ENCODE peak calls at places on chromosomes 11 and 22, in nine cellular contexts. One of them, this sample, is unnamed.
A peak's percentile ranks its signal among the peaks of the same experiment; 100 is the strongest.

GRCh38 chr11:130673698-130674097 is 225.3 kb downstream of the ADAMTS15 start:
- DNase-seq in heart left ventricle: no peak
- DNase-seq in gastrocnemius medialis: no peak
- DNase-seq in ovary: no peak
- DNase-seq in stomach: no peak
- DNase-seq in uterus: no peak
- DNase-seq in body of pancreas: no peak
- DNase-seq in suprapubic skin: no peak
- DNase-seq in esophagus squamous epithelium: no peak
- DNase-seq in this sample: no peak

GRCh38 chr11:9232482-9232881 is 32.7 kb downstream of the DENND5A start:
- DNase-seq in ovary: no peak
- DNase-seq in gastrocnemius medialis: no peak
- DNase-seq in suprapubic skin: no peak
- DNase-seq in stomach: no peak
- DNase-seq in uterus: no peak
- DNase-seq in esophagus squamous epithelium: no peak
- DNase-seq in heart left ventricle: no peak
- DNase-seq in body of pancreas: no peak
- DNase-seq in this sample: no peak

GRCh38 chr11:13000721-13001120 is 8.4 kb upstream of the RASSF10 start:
- DNase-seq in esophagus squamous epithelium: no peak
- DNase-seq in body of pancreas: no peak
- DNase-seq in suprapubic skin: no peak
- DNase-seq in heart left ventricle: no peak
- DNase-seq in gastrocnemius medialis: no peak
- DNase-seq in uterus: no peak
- DNase-seq in ovary: no peak
- DNase-seq in stomach: no peak
- DNase-seq in this sample: no peak

GRCh38 chr11:35063453-35063852 is 75.5 kb upstream of the CD44 start:
- DNase-seq in esophagus squamous epithelium: no peak
- DNase-seq in heart left ventricle: no peak
- DNase-seq in stomach: no peak
- DNase-seq in body of pancreas: no peak
- DNase-seq in gastrocnemius medialis: no peak
- DNase-seq in ovary: no peak
- DNase-seq in uterus: no peak
- DNase-seq in suprapubic skin: no peak
- DNase-seq in this sample: no peak

GRCh38 chr11:77705195-77705876 is 67.7 kb upstream of the CLNS1A start:
- DNase-seq in heart left ventricle: no peak
- DNase-seq in gastrocnemius medialis: no peak
- DNase-seq in stomach: no peak
- DNase-seq in ovary: no peak
- DNase-seq in body of pancreas: no peak
- DNase-seq in uterus: no peak
- DNase-seq in suprapubic skin: no peak
- DNase-seq in esophagus squamous epithelium: no peak
- DNase-seq in this sample: no peak

GRCh38 chr11:12827929-12828812 is 153.9 kb downstream of the TEAD1 start:
- DNase-seq in ovary: no peak
- DNase-seq in suprapubic skin: no peak
- DNase-seq in heart left ventricle: no peak
- DNase-seq in esophagus squamous epithelium: no peak
- DNase-seq in stomach: peak; percentile 56
- DNase-seq in gastrocnemius medialis: no peak
- DNase-seq in body of pancreas: peak; percentile 68
- DNase-seq in uterus: no peak
- DNase-seq in this sample: no peak

GRCh38 chr11:91860661-91861060 is 364.0 kb upstream of the FAT3 start:
- DNase-seq in gastrocnemius medialis: no peak
- DNase-seq in body of pancreas: no peak
- DNase-seq in suprapubic skin: no peak
- DNase-seq in ovary: no peak
- DNase-seq in heart left ventricle: no peak
- DNase-seq in esophagus squamous epithelium: no peak
- DNase-seq in stomach: no peak
- DNase-seq in uterus: no peak
- DNase-seq in this sample: no peak

GRCh38 chr11:110859240-110859835 is 147.1 kb upstream of the ARHGAP20 start:
- DNase-seq in stomach: no peak
- DNase-seq in suprapubic skin: no peak
- DNase-seq in heart left ventricle: no peak
- DNase-seq in ovary: no peak
- DNase-seq in gastrocnemius medialis: no peak
- DNase-seq in esophagus squamous epithelium: no peak
- DNase-seq in uterus: no peak
- DNase-seq in body of pancreas: no peak
- DNase-seq in this sample: no peak

GRCh38 chr11:102685769-102686168 is 19.8 kb downstream of the MMP27 start:
- DNase-seq in heart left ventricle: no peak
- DNase-seq in stomach: no peak
- DNase-seq in uterus: no peak
- DNase-seq in esophagus squamous epithelium: no peak
- DNase-seq in body of pancreas: no peak
- DNase-seq in gastrocnemius medialis: no peak
- DNase-seq in suprapubic skin: no peak
- DNase-seq in ovary: no peak
- DNase-seq in this sample: no peak

GRCh38 chr11:100010393-100010792 is 676.7 kb upstream of the ARHGAP42 start:
- DNase-seq in gastrocnemius medialis: no peak
- DNase-seq in uterus: no peak
- DNase-seq in esophagus squamous epithelium: no peak
- DNase-seq in suprapubic skin: no peak
- DNase-seq in heart left ventricle: no peak
- DNase-seq in body of pancreas: no peak
- DNase-seq in stomach: no peak
- DNase-seq in ovary: no peak
- DNase-seq in this sample: no peak

GRCh38 chr11:2097998-2098690 is 41.0 kb downstream of the IGF2 start:
- DNase-seq in body of pancreas: no peak
- DNase-seq in heart left ventricle: no peak
- DNase-seq in stomach: no peak
- DNase-seq in uterus: no peak
- DNase-seq in gastrocnemius medialis: no peak
- DNase-seq in suprapubic skin: no peak
- DNase-seq in esophagus squamous epithelium: no peak
- DNase-seq in ovary: peak; percentile 51
- DNase-seq in this sample: peak; percentile 60

GRCh38 chr22:41229730-41230398 is 10.9 kb downstream of the CHADL start:
- DNase-seq in esophagus squamous epithelium: no peak
- DNase-seq in heart left ventricle: no peak
- DNase-seq in gastrocnemius medialis: no peak
- DNase-seq in suprapubic skin: no peak
- DNase-seq in ovary: no peak
- DNase-seq in uterus: no peak
- DNase-seq in stomach: no peak
- DNase-seq in body of pancreas: no peak
- DNase-seq in this sample: no peak

GRCh38 chr11:37511425-37511933 is 913.4 kb upstream of the RAG2 start:
- DNase-seq in body of pancreas: no peak
- DNase-seq in gastrocnemius medialis: no peak
- DNase-seq in uterus: no peak
- DNase-seq in stomach: no peak
- DNase-seq in esophagus squamous epithelium: no peak
- DNase-seq in suprapubic skin: no peak
- DNase-seq in heart left ventricle: no peak
- DNase-seq in ovary: no peak
- DNase-seq in this sample: no peak

GRCh38 chr11:59205664-59206063 is 7.1 kb downstream of the MPEG1 start:
- DNase-seq in esophagus squamous epithelium: no peak
- DNase-seq in uterus: no peak
- DNase-seq in body of pancreas: no peak
- DNase-seq in stomach: no peak
- DNase-seq in suprapubic skin: no peak
- DNase-seq in heart left ventricle: no peak
- DNase-seq in ovary: no peak
- DNase-seq in gastrocnemius medialis: no peak
- DNase-seq in this sample: no peak

GRCh38 chr11:59204736-59205135 is 8.0 kb downstream of the MPEG1 start:
- DNase-seq in uterus: no peak
- DNase-seq in stomach: no peak
- DNase-seq in gastrocnemius medialis: no peak
- DNase-seq in suprapubic skin: no peak
- DNase-seq in esophagus squamous epithelium: no peak
- DNase-seq in heart left ventricle: no peak
- DNase-seq in ovary: no peak
- DNase-seq in body of pancreas: no peak
- DNase-seq in this sample: no peak

GRCh38 chr11:59208956-59209355 is 3.8 kb downstream of the MPEG1 start:
- DNase-seq in stomach: no peak
- DNase-seq in suprapubic skin: no peak
- DNase-seq in ovary: no peak
- DNase-seq in body of pancreas: no peak
- DNase-seq in heart left ventricle: no peak
- DNase-seq in esophagus squamous epithelium: no peak
- DNase-seq in gastrocnemius medialis: no peak
- DNase-seq in uterus: no peak
- DNase-seq in this sample: no peak

GRCh38 chr11:59207988-59208432 is 4.7 kb downstream of the MPEG1 start:
- DNase-seq in gastrocnemius medialis: no peak
- DNase-seq in body of pancreas: peak; percentile 60
- DNase-seq in ovary: no peak
- DNase-seq in heart left ventricle: no peak
- DNase-seq in uterus: no peak
- DNase-seq in stomach: peak; percentile 51
- DNase-seq in esophagus squamous epithelium: no peak
- DNase-seq in suprapubic skin: no peak
- DNase-seq in this sample: no peak

GRCh38 chr11:59206635-59207034 is 6.1 kb downstream of the MPEG1 start:
- DNase-seq in gastrocnemius medialis: no peak
- DNase-seq in uterus: no peak
- DNase-seq in esophagus squamous epithelium: no peak
- DNase-seq in body of pancreas: peak; percentile 52
- DNase-seq in suprapubic skin: no peak
- DNase-seq in heart left ventricle: no peak
- DNase-seq in stomach: peak; percentile 55
- DNase-seq in ovary: no peak
- DNase-seq in this sample: no peak
- TF ChIP-seq POLR2A in gastrocnemius medialis: no peak
- TF ChIP-seq POLR2A in uterus: no peak
- TF ChIP-seq POLR2A in esophagus squamous epithelium: no peak
- TF ChIP-seq POLR2A in body of pancreas: no peak
- TF ChIP-seq POLR2A in suprapubic skin: no peak
- TF ChIP-seq POLR2A in heart left ventricle: no peak
- TF ChIP-seq POLR2A in stomach: no peak
- TF ChIP-seq POLR2A in ovary: no peak
- TF ChIP-seq POLR2A in this sample: no peak

GRCh38 chr22:37316875-37317371 is 34.6 kb downstream of the CYTH4 start:
- DNase-seq in esophagus squamous epithelium: no peak
- DNase-seq in gastrocnemius medialis: peak; percentile 24
- DNase-seq in heart left ventricle: peak; percentile 87
- DNase-seq in uterus: peak; percentile 54
- DNase-seq in suprapubic skin: no peak
- DNase-seq in stomach: peak; percentile 77
- DNase-seq in ovary: peak; percentile 55
- DNase-seq in body of pancreas: peak; percentile 87
- DNase-seq in this sample: peak; percentile 86
- H3K4me1 ChIP-seq in esophagus squamous epithelium: no peaks in the 10 kb centered on the region
- H3K4me1 ChIP-seq in gastrocnemius medialis: no peaks in the 10 kb centered on the region
- H3K4me1 ChIP-seq in heart left ventricle: no peaks in the 10 kb centered on the region
- H3K4me1 ChIP-seq in uterus: no peaks in the 10 kb centered on the region
- H3K4me1 ChIP-seq in suprapubic skin: peaks cover 9% of the 10 kb centered on the region
- H3K4me1 ChIP-seq in stomach: peaks cover 14% of the 10 kb centered on the region
- H3K4me1 ChIP-seq in ovary: no peaks in the 10 kb centered on the region
- H3K4me1 ChIP-seq in body of pancreas: no peaks in the 10 kb centered on the region
- H3K4me1 ChIP-seq in this sample: no peaks in the 10 kb centered on the region

DNA sequence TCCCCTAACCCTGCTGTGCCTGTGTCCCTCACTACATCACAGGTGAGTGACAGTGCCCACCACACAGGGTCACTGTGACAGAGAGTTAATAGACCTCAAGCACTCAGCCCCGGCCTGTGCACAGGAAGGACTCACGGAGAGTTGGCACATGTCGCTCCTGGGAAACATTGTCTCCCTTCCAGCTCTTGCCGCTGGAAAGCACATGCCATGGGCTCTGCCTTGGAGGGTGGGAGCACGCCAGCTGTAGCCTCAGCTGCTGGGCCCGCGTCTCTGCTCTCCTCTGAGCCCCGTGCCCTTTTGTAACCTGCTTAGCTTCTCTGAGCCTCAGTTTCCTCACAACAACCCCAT is 737 bp downstream of the RHOD start:
- DNase-seq in body of pancreas: peak; percentile 77
- DNase-seq in stomach: no peak
- DNase-seq in uterus: no peak
- DNase-seq in heart left ventricle: no peak
- DNase-seq in gastrocnemius medialis: no peak
- DNase-seq in esophagus squamous epithelium: no peak
- DNase-seq in suprapubic skin: no peak
- DNase-seq in ovary: no peak
- DNase-seq in this sample: no peak
- H3K4me3 ChIP-seq in body of pancreas: no peak overlapping the region
- H3K4me3 ChIP-seq in stomach: peak overlapping the region; percentile 71
- H3K4me3 ChIP-seq in uterus: peak overlapping the region; percentile 70
- H3K4me3 ChIP-seq in heart left ventricle: peak overlapping the region; percentile 56
- H3K4me3 ChIP-seq in gastrocnemius medialis: peak overlapping the region; percentile 59
- H3K4me3 ChIP-seq in esophagus squamous epithelium: peak overlapping the region; percentile 77
- H3K4me3 ChIP-seq in suprapubic skin: peak overlapping the region; percentile 57
- H3K4me3 ChIP-seq in ovary: peak overlapping the region; percentile 48
- H3K4me3 ChIP-seq in this sample: no peak overlapping the region

GRCh38 chr22:37220543-37220968 is 8.3 kb upstream of the SSTR3 start:
- DNase-seq in ovary: no peak
- DNase-seq in esophagus squamous epithelium: no peak
- DNase-seq in uterus: no peak
- DNase-seq in suprapubic skin: no peak
- DNase-seq in stomach: no peak
- DNase-seq in body of pancreas: no peak
- DNase-seq in gastrocnemius medialis: no peak
- DNase-seq in heart left ventricle: no peak
- DNase-seq in this sample: no peak
- TF ChIP-seq POLR2A in ovary: no peak
- TF ChIP-seq POLR2A in esophagus squamous epithelium: no peak
- TF ChIP-seq POLR2A in uterus: no peak
- TF ChIP-seq POLR2A in suprapubic skin: no peak
- TF ChIP-seq POLR2A in stomach: no peak
- TF ChIP-seq POLR2A in body of pancreas: no peak
- TF ChIP-seq POLR2A in gastrocnemius medialis: no peak
- TF ChIP-seq POLR2A in heart left ventricle: no peak
- TF ChIP-seq POLR2A in this sample: no peak

GRCh38 chr22:50185384-50186087 is at the start of gene TRABD:
- DNase-seq in ovary: peak; percentile 91
- DNase-seq in esophagus squamous epithelium: no peak
- DNase-seq in body of pancreas: peak; percentile 94
- DNase-seq in stomach: peak; percentile 92
- DNase-seq in suprapubic skin: peak; percentile 94
- DNase-seq in uterus: peak; percentile 88
- DNase-seq in gastrocnemius medialis: peak; percentile 81
- DNase-seq in heart left ventricle: peak; percentile 95
- DNase-seq in this sample: peak; percentile 95
- H3K4me1 ChIP-seq in ovary: peaks cover 15% of the 10 kb centered on the region
- H3K4me1 ChIP-seq in esophagus squamous epithelium: peaks cover 58% of the 10 kb centered on the region
- H3K4me1 ChIP-seq in body of pancreas: peaks cover 70% of the 10 kb centered on the region
- H3K4me1 ChIP-seq in stomach: peaks cover 78% of the 10 kb centered on the region
- H3K4me1 ChIP-seq in suprapubic skin: peaks cover 70% of the 10 kb centered on the region
- H3K4me1 ChIP-seq in uterus: peaks cover 29% of the 10 kb centered on the region
- H3K4me1 ChIP-seq in gastrocnemius medialis: peaks cover 20% of the 10 kb centered on the region
- H3K4me1 ChIP-seq in heart left ventricle: peaks cover 33% of the 10 kb centered on the region
- H3K4me1 ChIP-seq in this sample: no peaks in the 10 kb centered on the region

GRCh38 chr11:87740513-87740912 is 434.7 kb downstream of the RAB38 start:
- DNase-seq in stomach: no peak
- DNase-seq in uterus: no peak
- DNase-seq in ovary: no peak
- DNase-seq in esophagus squamous epithelium: no peak
- DNase-seq in body of pancreas: no peak
- DNase-seq in suprapubic skin: no peak
- DNase-seq in gastrocnemius medialis: no peak
- DNase-seq in heart left ventricle: no peak
- DNase-seq in this sample: no peak
- H3K4me3 ChIP-seq in stomach: no peak overlapping the region
- H3K4me3 ChIP-seq in uterus: no peak overlapping the region
- H3K4me3 ChIP-seq in ovary: no peak overlapping the region
- H3K4me3 ChIP-seq in esophagus squamous epithelium: no peak overlapping the region
- H3K4me3 ChIP-seq in body of pancreas: no peak overlapping the region
- H3K4me3 ChIP-seq in suprapubic skin: no peak overlapping the region
- H3K4me3 ChIP-seq in gastrocnemius medialis: no peak overlapping the region
- H3K4me3 ChIP-seq in heart left ventricle: no peak overlapping the region
- H3K4me3 ChIP-seq in this sample: no peak overlapping the region